ENCODE peak calls at places on chromosome 20, in eight cellular contexts. J is neural progenitor cell, G is mucosa of descending colon, F is uterus, O is heart right ventricle, Q is ascending aorta, K is GM23338, M is pancreas. T is an unnamed sample.

GRCh38 chr20:43444107-43444506 is 13.6 kb upstream of the SRSF6 start:
- DNase-seq in J (peak; percentile 20), G (no peak), F (no peak), O (no peak), Q (no peak), K (no peak), M (no peak), T (no peak)

GRCh38 chr20:62792182-62792939 is 3.9 kb upstream of the MRGBP start:
- DNase-seq in J (no peak), G (no peak), F (no peak), O (no peak), Q (no peak), K (no peak), M (no peak), T (no peak)

GRCh38 chr20:2746636-2747265 is 53.7 kb downstream of the CPXM1 start:
- DNase-seq in J (no peak), G (no peak), F (no peak), O (no peak), Q (no peak), K (no peak), M (no peak), T (no peak)

GRCh38 chr20:46951405-46951804 is 56.8 kb downstream of the EYA2 start:
- DNase-seq in J (no peak), G (no peak), F (no peak), O (no peak), Q (no peak), K (no peak), M (no peak), T (no peak)

GRCh38 chr20:23122959-23123655 is 37.0 kb upstream of the CD93 start:
- DNase-seq in J (no peak), G (no peak), F (no peak), O (no peak), Q (no peak), K (no peak), M (no peak), T (no peak)

GRCh38 chr20:15060265-15061060 is 723.1 kb upstream of the FLRT3 start:
- DNase-seq in J (peak; percentile 13), G (no peak), F (no peak), O (no peak), Q (no peak), K (no peak), M (no peak), T (peak; percentile 21)

GRCh38 chr20:62104791-62105345 is 17.4 kb upstream of the LSM14B start:
- DNase-seq in J (no peak), G (no peak), F (peak; percentile 37), O (no peak), Q (no peak), K (no peak), M (no peak), T (no peak)

GRCh38 chr20:47295921-47296426 is 60.5 kb downstream of the ZMYND8 start:
- DNase-seq in J (no peak), G (no peak), F (no peak), O (no peak), Q (peak; percentile 39), K (no peak), M (no peak), T (no peak)

GRCh38 chr20:15760217-15760567 is 813.1 kb downstream of the KIF16B start:
- DNase-seq in J (no peak), G (no peak), F (no peak), O (no peak), Q (no peak), K (no peak), M (no peak), T (no peak)

GRCh38 chr20:40883097-40883496 is 145.5 kb upstream of the TOP1 start:
- DNase-seq in J (no peak), G (no peak), F (no peak), O (no peak), Q (no peak), K (no peak), M (no peak), T (no peak)
- H3K4me1 ChIP-seq in J (no peaks in the 10 kb centered on the region), G (no peaks in the 10 kb centered on the region), F (no peaks in the 10 kb centered on the region), O (no peaks in the 10 kb centered on the region), Q (no peaks in the 10 kb centered on the region), K (no peaks in the 10 kb centered on the region), M (no peaks in the 10 kb centered on the region), T (peaks cover 10% of the 10 kb centered on the region)

GRCh38 chr20:4041748-4042411 is 26.5 kb upstream of the RNF24 start:
- DNase-seq in J (no peak), G (peak; percentile 90), F (peak; percentile 69), O (no peak), Q (peak; percentile 71), K (no peak), M (peak; percentile 96), T (no peak)

GRCh38 chr20:4036351-4036750 is 21.0 kb upstream of the RNF24 start:
- DNase-seq in J (no peak), G (no peak), F (no peak), O (no peak), Q (no peak), K (no peak), M (no peak), T (no peak)

GRCh38 chr20:4040283-4041179 is 25.2 kb upstream of the RNF24 start:
- DNase-seq in J (no peak), G (no peak), F (no peak), O (no peak), Q (peak; percentile 61), K (no peak), M (no peak), T (no peak)

GRCh38 chr20:4038047-4038459 is 22.7 kb upstream of the RNF24 start:
- DNase-seq in J (peak; percentile 46), G (peak; percentile 82), F (no peak), O (peak; percentile 61), Q (peak; percentile 79), K (peak; percentile 65), M (no peak), T (no peak)

DNA sequence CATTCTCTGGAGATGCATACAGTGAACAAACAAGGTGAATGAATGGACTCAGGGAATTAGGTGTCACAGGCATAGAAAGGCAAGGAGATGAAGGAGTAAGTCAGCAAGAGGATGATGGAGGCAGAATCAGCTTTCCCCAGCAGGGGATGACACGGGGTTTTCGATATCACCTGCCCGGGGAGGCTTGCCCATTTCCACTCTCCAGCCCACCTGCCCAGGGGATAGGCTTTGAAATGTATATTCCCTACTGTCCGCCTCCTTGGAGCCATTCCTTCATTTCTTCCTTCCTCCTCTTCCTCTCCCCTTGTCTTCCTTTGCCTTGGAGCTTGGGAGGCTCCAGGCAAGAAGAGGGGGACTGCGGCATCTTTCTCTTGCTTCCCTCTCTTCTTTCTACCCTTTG is 23.3 kb upstream of the RNF24 start:
- DNase-seq in J (no peak), G (no peak), F (no peak), O (no peak), Q (peak; percentile 34), K (no peak), M (no peak), T (no peak)
- H3K4me3 ChIP-seq in J (no peak overlapping the region), G (no peak overlapping the region), F (no peak overlapping the region), O (no peak overlapping the region), Q (no peak overlapping the region), K (no peak overlapping the region), M (no peak overlapping the region), T (no peak overlapping the region)

GRCh38 chr20:17061721-17062120 is 165.1 kb upstream of the PCSK2 start:
- DNase-seq in J (peak; percentile 8), G (no peak), F (no peak), O (no peak), Q (no peak), K (no peak), M (no peak), T (no peak)
- TF ChIP-seq CTCF in J (no peak), G (no peak), F (no peak), O (no peak), Q (no peak), K (no peak), M (no peak), T (no peak)

GRCh38 chr20:44597930-44598329 is 15.6 kb downstream of the PKIG start:
- DNase-seq in J (no peak), G (no peak), F (no peak), O (no peak), Q (no peak), K (no peak), M (no peak), T (peak; percentile 22)

GRCh38 chr20:44598413-44599290 is 16.3 kb downstream of the PKIG start:
- DNase-seq in J (peak; percentile 34), G (no peak), F (no peak), O (peak; percentile 64), Q (no peak), K (no peak), M (no peak), T (peak; percentile 34)

GRCh38 chr20:44600301-44600700 is 17.9 kb downstream of the PKIG start:
- DNase-seq in J (no peak), G (no peak), F (no peak), O (no peak), Q (no peak), K (no peak), M (no peak), T (no peak)

GRCh38 chr20:44600758-44601562 is 18.6 kb downstream of the PKIG start:
- DNase-seq in J (no peak), G (no peak), F (no peak), O (peak; percentile 55), Q (no peak), K (no peak), M (no peak), T (no peak)

DNA sequence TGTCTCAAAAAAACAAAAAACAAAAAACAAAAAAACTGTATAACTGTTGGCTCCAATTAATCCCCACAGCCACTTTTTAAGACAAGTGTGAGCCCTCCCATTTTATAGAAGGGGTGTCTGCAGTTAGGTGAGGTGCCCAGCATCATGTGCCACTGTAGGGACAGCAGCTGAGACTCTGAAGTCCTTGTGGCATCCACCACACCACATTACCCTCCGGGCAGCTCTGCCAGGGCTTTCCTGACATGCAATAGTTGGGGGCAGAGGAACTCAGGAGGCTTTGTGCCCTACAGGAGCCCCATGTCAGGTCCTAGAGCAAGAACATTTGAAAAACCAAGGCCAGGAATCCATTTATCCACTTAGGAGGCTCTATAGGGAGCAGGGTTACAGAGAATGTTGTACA is 17.3 kb downstream of the PKIG start:
- DNase-seq in J (no peak), G (no peak), F (no peak), O (no peak), Q (no peak), K (no peak), M (no peak), T (no peak)
- H3K4me1 ChIP-seq in J (peaks cover 6% of the 10 kb centered on the region), G (peaks cover 3% of the 10 kb centered on the region), F (peaks cover 25% of the 10 kb centered on the region), O (peaks cover 98% of the 10 kb centered on the region), Q (peaks cover 77% of the 10 kb centered on the region), K (peaks cover 18% of the 10 kb centered on the region), M (no peaks in the 10 kb centered on the region), T (no peaks in the 10 kb centered on the region)

DNA sequence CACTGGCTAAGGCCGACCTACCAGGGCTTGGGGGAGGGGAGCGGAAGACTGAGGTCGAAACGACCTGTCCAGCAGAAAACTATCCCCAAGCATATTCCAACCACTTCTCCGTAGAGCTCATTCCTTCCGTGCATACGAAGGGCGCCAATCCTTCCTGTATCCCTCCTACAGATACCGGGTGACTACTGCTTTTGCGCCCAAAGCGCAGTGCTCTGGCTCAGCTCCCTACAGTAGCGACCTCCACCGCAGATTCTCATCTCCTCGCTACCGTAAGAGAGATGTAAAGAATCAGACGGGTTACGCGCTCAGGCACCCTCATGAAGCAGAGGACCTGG is 666 bp upstream of the NNAT start:
- DNase-seq in J (no peak), G (no peak), F (no peak), O (no peak), Q (no peak), K (no peak), M (no peak), T (no peak)
- H3K4me3 ChIP-seq in J (no peak overlapping the region), G (no peak overlapping the region), F (no peak overlapping the region), O (no peak overlapping the region), Q (no peak overlapping the region), K (no peak overlapping the region), M (no peak overlapping the region), T (no peak overlapping the region)

T was measured in Caco-2.